ENCODE peak calls at places on chromosomes 11 and 22, in seven cellular contexts. F is GM12878, X is GM12891, W is GM12892, G is K562, K is H1, V is SK-N-SH. N is an unnamed sample.
A peak's percentile ranks its signal among the peaks of the same experiment; 100 is the strongest.

GRCh38 chr22:45302047-45302446 is 7.7 kb upstream of the FAM118A start:
- DNase-seq in F (no peak), X (no peak), W (no peak), G (no peak), K (no peak), V (no peak), N (peak; percentile 81)

GRCh38 chr11:6926208-6927029 is at the start of gene ZNF215:
- DNase-seq in F (no peak), X (peak; percentile 39), W (peak; percentile 34), G (peak; percentile 92), K (peak; percentile 88), V (peak; percentile 17), N (no peak)

GRCh38 chr11:112345708-112346107 is 85.0 kb upstream of the PLET1 start:
- DNase-seq in F (no peak), X (no peak), W (no peak), G (peak; percentile 18), K (peak; percentile 54), V (peak; percentile 32), N (no peak)

GRCh38 chr11:108037636-108038035 is 28.9 kb downstream of the CUL5 start:
- DNase-seq in F (no peak), X (no peak), W (no peak), G (no peak), K (no peak), V (no peak), N (no peak)

GRCh38 chr11:11267312-11267711 is 85.7 kb downstream of the CSNK2A3 start:
- DNase-seq in F (no peak), X (no peak), W (no peak), G (no peak), K (no peak), V (no peak), N (no peak)

GRCh38 chr11:129985823-129986222 is 16.8 kb downstream of the PRDM10 start:
- DNase-seq in F (no peak), X (no peak), W (no peak), G (no peak), K (no peak), V (no peak), N (no peak)

GRCh38 chr22:44023404-44024287 is 456 bp upstream of the PARVB start:
- DNase-seq in F (no peak), X (peak; percentile 51), W (peak; percentile 62), G (peak; percentile 83), K (peak; percentile 60), V (peak; percentile 87), N (no peak)

GRCh38 chr22:46107753-46108563 is 42.4 kb upstream of the PPARA start:
- DNase-seq in F (no peak), X (no peak), W (no peak), G (no peak), K (no peak), V (peak; percentile 76), N (no peak)

GRCh38 chr11:8720868-8721739 is 38.5 kb downstream of the RPL27A start:
- DNase-seq in F (no peak), X (no peak), W (no peak), G (no peak), K (no peak), V (no peak), N (no peak)

GRCh38 chr22:39462443-39463147 is 5.8 kb downstream of the MGAT3 start:
- DNase-seq in F (peak; percentile 62), X (no peak), W (no peak), G (peak; percentile 52), K (no peak), V (peak; percentile 60), N (peak; percentile 40)

GRCh38 chr11:3605721-3606324 is 36.0 kb downstream of the ART5 start:
- DNase-seq in F (no peak), X (no peak), W (no peak), G (no peak), K (no peak), V (peak; percentile 3), N (no peak)

GRCh38 chr22:16866167-16866566 is 41.0 kb upstream of the XKR3 start:
- DNase-seq in F (no peak), X (no peak), W (no peak), G (no peak), K (no peak), V (no peak), N (no peak)

GRCh38 chr11:85809191-85809590 is 1.8 kb downstream of the SYTL2 start:
- DNase-seq in F (no peak), X (no peak), W (no peak), G (no peak), K (no peak), V (no peak), N (no peak)

GRCh38 chr11:34565417-34566208 is 52.0 kb upstream of the ELF5 start:
- DNase-seq in F (no peak), X (peak; percentile 9), W (no peak), G (peak; percentile 59), K (no peak), V (peak; percentile 39), N (peak; percentile 34)
- TF ChIP-seq TAF1 in F (no peak), X (no peak), W (no peak), G (no peak), K (no peak), V (no peak), N (no peak)

DNA sequence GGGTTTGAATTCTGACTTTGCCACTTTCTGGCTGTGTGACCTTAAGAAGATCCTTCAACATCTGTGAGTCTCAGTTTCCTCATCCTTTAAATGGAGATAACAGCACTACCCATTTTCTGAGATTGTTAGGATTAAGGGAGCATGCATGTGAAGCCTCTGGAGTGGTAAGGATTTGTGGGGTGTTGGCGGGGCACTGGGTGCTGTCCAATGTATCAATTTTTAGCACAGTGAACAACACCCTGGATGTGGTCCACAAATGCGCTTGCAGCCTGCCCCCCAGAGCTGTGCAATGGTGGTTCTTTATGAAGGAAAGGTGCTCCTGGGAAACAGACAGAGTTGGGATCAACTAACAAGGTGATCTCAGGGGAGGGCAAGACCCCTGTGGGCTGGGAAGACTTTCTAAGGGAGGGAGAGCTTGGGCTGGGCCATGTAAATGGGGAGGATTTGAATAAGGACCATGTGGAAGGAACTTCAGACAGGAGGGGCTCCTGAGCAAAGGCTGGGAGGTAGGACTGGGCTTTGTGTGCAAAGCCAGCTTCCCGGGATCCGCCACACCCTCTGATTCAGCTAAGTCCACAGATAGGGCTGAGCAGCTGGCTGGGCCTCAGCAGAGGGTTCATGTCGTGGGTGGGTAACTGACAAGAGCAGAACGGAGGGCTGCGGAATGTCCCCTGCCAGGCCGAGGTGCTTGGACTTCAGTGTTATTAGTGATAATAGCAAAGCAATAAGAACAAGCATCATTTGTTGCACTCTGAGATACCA is 22.7 kb upstream of the RASD2 start:
- DNase-seq in F (no peak), X (no peak), W (no peak), G (no peak), K (no peak), V (no peak), N (no peak)
- TF ChIP-seq TAF1 in F (no peak), X (no peak), W (no peak), G (no peak), K (no peak), V (no peak), N (no peak)

GRCh38 chr22:32717337-32718240 is 83.9 kb upstream of the TIMP3 start:
- DNase-seq in F (no peak), X (no peak), W (no peak), G (no peak), K (no peak), V (no peak), N (no peak)

GRCh38 chr22:32712644-32713355 is 88.7 kb upstream of the TIMP3 start:
- DNase-seq in F (no peak), X (no peak), W (no peak), G (no peak), K (no peak), V (no peak), N (no peak)

GRCh38 chr22:32710896-32711295 is 90.6 kb upstream of the TIMP3 start:
- DNase-seq in F (no peak), X (no peak), W (no peak), G (no peak), K (no peak), V (no peak), N (no peak)

GRCh38 chr22:32714458-32715250 is 86.9 kb upstream of the TIMP3 start:
- DNase-seq in F (no peak), X (no peak), W (no peak), G (no peak), K (no peak), V (no peak), N (no peak)

DNA sequence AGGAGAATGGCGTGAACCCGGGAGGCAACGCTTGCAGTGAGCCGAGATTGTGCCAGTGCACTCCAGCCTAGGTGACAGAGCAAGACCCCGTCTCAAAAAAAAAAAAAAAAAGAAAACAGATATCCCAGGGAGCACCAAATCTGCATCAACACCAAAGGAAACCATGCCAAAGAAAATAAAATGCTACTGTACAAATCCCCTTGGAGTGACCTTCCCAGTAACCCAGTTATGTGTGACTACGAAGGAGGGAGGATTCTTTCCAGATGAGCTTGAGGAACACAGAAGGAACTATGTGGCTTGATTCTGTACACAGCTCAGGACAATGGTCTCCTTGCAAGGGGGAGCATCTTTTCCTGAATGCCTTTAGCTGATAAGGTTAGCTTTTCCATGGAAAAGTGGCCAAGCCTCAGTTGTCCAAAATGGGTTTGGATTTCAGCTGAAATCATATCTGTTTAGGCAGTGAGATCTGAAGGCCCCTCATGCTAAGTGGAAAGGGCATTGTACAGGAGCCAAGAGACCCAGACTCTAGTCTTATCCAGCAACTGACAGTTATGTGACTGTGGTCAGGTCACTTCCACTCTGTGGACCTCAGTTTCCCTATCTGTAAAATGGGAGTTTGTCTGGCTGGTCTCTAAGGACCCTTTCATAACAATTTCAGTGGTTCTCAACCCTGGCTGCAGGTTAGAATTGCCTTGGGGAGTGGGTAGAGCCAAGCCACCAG is 87.6 kb upstream of the TIMP3 start:
- DNase-seq in F (no peak), X (no peak), W (no peak), G (no peak), K (no peak), V (no peak), N (no peak)
- TF ChIP-seq TAF1 in F (no peak), X (no peak), W (no peak), G (no peak), K (no peak), V (no peak), N (no peak)

GRCh38 chr22:42673898-42674390 is 24.8 kb upstream of the CYB5R3 start:
- DNase-seq in F (no peak), X (no peak), W (no peak), G (no peak), K (no peak), V (no peak), N (peak; percentile 44)

GRCh38 chr22:42676059-42676607 is 26.9 kb upstream of the CYB5R3 start:
- DNase-seq in F (no peak), X (no peak), W (no peak), G (no peak), K (no peak), V (no peak), N (no peak)

GRCh38 chr22:42664976-42665831 is 16.0 kb upstream of the CYB5R3 start:
- DNase-seq in F (peak; percentile 93), X (no peak), W (no peak), G (no peak), K (no peak), V (no peak), N (no peak)

DNA sequence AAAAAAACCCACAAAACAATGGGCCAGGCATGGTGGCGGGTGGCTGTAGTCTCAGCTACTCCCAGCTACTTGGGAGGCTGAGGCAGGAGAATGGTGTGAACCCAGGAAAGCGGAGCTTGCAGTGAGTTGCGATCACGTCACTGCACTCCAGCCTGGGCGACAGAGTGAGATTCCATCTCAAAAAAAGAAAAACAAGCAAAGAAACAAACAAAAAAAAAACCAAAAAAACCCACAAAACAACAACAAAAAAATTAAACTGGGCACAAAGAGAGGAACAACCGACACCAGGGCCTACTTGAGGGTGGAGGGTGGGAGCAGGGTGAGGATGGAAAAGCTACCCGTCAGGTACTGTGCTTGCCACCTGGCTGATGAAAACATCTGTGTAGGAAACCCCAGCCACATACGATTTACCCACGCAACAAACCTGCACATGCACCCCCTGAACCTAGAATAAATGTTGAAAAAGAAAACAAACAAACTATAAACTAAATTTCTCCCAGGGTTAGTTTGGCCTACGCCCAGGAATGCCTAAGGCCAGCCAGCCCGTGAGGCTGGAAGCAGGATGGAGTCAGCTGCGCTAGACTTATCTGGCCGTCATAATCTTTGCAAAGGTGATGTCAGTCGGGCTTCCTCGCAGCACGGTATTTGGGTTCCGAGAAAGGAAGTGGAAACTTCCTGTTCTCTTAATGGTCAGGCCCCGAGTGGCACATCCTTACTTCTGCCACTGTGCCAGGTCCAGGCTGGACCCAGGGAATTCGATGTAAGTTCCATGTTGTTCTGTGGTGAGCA is 21.9 kb upstream of the CYB5R3 start:
- DNase-seq in F (no peak), X (no peak), W (no peak), G (no peak), K (no peak), V (no peak), N (no peak)
- TF ChIP-seq TAF1 in F (no peak), X (no peak), W (no peak), G (no peak), K (no peak), V (no peak), N (no peak)

N was measured in HepG2.